ENCODE peak calls at places on chromosomes 2 and 18, in four cellular contexts. One of them, this sample, is unnamed.

GRCh38 chr2:53051157-53051556 is 716.4 kb upstream of the CHAC2 start:
- DNase-seq in AG09309: no peak
- DNase-seq in epithelial cell of esophagus: peak
- DNase-seq in brain microvascular endothelial cell: no peak
- DNase-seq in this sample: peak

GRCh38 chr2:239548965-239549595 is 148.3 kb upstream of the HDAC4 start:
- DNase-seq in AG09309: no peak
- DNase-seq in epithelial cell of esophagus: no peak
- DNase-seq in brain microvascular endothelial cell: no peak
- DNase-seq in this sample: no peak

GRCh38 chr2:199147216-199147615 is 310.5 kb downstream of the SATB2 start:
- DNase-seq in AG09309: peak
- DNase-seq in epithelial cell of esophagus: no peak
- DNase-seq in brain microvascular endothelial cell: no peak
- DNase-seq in this sample: no peak

GRCh38 chr2:40725040-40725439 is 273.1 kb upstream of the SLC8A1 start:
- DNase-seq in AG09309: no peak
- DNase-seq in epithelial cell of esophagus: no peak
- DNase-seq in brain microvascular endothelial cell: no peak
- DNase-seq in this sample: no peak

GRCh38 chr2:71581015-71581414 is 127.7 kb downstream of the DYSF start:
- DNase-seq in AG09309: no peak
- DNase-seq in epithelial cell of esophagus: no peak
- DNase-seq in brain microvascular endothelial cell: no peak
- DNase-seq in this sample: no peak

GRCh38 chr2:134240061-134240460 is 13.8 kb upstream of the MGAT5 start:
- DNase-seq in AG09309: no peak
- DNase-seq in epithelial cell of esophagus: no peak
- DNase-seq in brain microvascular endothelial cell: no peak
- DNase-seq in this sample: no peak

GRCh38 chr2:71822463-71822862 is 325.2 kb downstream of the CYP26B1 start:
- DNase-seq in AG09309: no peak
- DNase-seq in epithelial cell of esophagus: no peak
- DNase-seq in brain microvascular endothelial cell: no peak
- DNase-seq in this sample: no peak

GRCh38 chr18:62420151-62420512 is 95.0 kb downstream of the TNFRSF11A start:
- DNase-seq in AG09309: no peak
- DNase-seq in epithelial cell of esophagus: peak
- DNase-seq in brain microvascular endothelial cell: peak
- DNase-seq in this sample: no peak

GRCh38 chr2:9377461-9378097 is 45.7 kb downstream of the ITGB1BP1 start:
- DNase-seq in AG09309: no peak
- DNase-seq in epithelial cell of esophagus: no peak
- DNase-seq in brain microvascular endothelial cell: no peak
- DNase-seq in this sample: no peak

GRCh38 chr2:33205693-33206434 is 259.1 kb downstream of the LTBP1 start:
- DNase-seq in AG09309: no peak
- DNase-seq in epithelial cell of esophagus: no peak
- DNase-seq in brain microvascular endothelial cell: no peak
- DNase-seq in this sample: no peak

GRCh38 chr2:223026357-223027110 is 25.5 kb upstream of the KCNE4 start:
- DNase-seq in AG09309: no peak
- DNase-seq in epithelial cell of esophagus: no peak
- DNase-seq in brain microvascular endothelial cell: no peak
- DNase-seq in this sample: no peak

DNA sequence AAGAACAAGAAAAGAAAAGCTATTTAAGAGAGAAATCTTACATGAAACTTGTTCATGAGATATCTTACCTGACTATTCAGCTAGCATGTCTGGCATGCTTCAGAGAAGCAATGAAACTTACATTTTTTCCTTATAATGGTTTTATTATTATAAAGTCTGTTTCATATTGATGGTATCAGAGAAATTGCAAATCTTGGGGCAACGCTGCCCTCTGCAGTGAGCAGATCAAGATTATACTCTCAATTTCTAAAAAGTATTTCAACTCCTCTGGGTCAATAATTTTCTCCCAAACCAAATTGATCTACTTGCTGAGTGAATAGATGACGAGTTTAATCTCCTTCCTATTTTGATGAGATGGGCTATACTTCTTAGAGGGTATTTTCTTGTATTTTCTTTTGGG is 235.6 kb downstream of the NUP35 start:
- DNase-seq in AG09309: no peak
- DNase-seq in epithelial cell of esophagus: peak
- DNase-seq in brain microvascular endothelial cell: peak
- DNase-seq in this sample: no peak
- TF ChIP-seq CTCF in AG09309: no peak
- TF ChIP-seq CTCF in epithelial cell of esophagus: peak
- TF ChIP-seq CTCF in brain microvascular endothelial cell: peak
- TF ChIP-seq CTCF in this sample: no peak

GRCh38 chr2:109715302-109715937 is 78.7 kb upstream of the RGPD5 start:
- DNase-seq in AG09309: no peak
- DNase-seq in epithelial cell of esophagus: peak
- DNase-seq in brain microvascular endothelial cell: no peak
- DNase-seq in this sample: peak
- TF ChIP-seq CTCF in AG09309: peak
- TF ChIP-seq CTCF in epithelial cell of esophagus: peak
- TF ChIP-seq CTCF in brain microvascular endothelial cell: peak
- TF ChIP-seq CTCF in this sample: peak

GRCh38 chr18:11392292-11392691 is 217.1 kb upstream of the SLC35G4 start:
- DNase-seq in AG09309: no peak
- DNase-seq in epithelial cell of esophagus: no peak
- DNase-seq in brain microvascular endothelial cell: no peak
- DNase-seq in this sample: peak

GRCh38 chr18:11392974-11393373 is 216.4 kb upstream of the SLC35G4 start:
- DNase-seq in AG09309: no peak
- DNase-seq in epithelial cell of esophagus: no peak
- DNase-seq in brain microvascular endothelial cell: no peak
- DNase-seq in this sample: no peak

GRCh38 chr18:11389281-11389680 is 220.1 kb upstream of the SLC35G4 start:
- DNase-seq in AG09309: no peak
- DNase-seq in epithelial cell of esophagus: no peak
- DNase-seq in brain microvascular endothelial cell: no peak
- DNase-seq in this sample: no peak

GRCh38 chr18:11391636-11392035 is 217.8 kb upstream of the SLC35G4 start:
- DNase-seq in AG09309: no peak
- DNase-seq in epithelial cell of esophagus: no peak
- DNase-seq in brain microvascular endothelial cell: no peak
- DNase-seq in this sample: no peak

DNA sequence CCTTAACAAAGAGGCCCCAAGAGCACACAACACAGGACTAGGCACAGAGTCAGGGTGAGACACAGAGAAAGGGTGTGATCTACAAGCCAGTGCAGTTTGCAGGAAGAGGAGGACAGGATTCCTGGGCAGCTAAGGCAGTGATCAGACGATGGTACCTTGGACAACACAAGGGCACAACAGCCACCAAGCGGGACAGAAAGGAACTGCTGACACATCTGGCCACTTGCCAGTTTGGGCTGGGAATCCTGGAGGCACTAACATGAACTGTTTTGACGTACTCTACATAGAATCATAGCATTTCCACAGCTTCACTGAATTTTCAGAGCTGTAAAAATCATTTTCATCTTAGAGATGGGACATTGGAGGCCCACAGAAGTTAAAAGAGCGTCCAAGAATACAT is 221.5 kb upstream of the SLC35G4 start:
- DNase-seq in AG09309: no peak
- DNase-seq in epithelial cell of esophagus: peak
- DNase-seq in brain microvascular endothelial cell: peak
- DNase-seq in this sample: peak
- TF ChIP-seq CTCF in AG09309: peak
- TF ChIP-seq CTCF in epithelial cell of esophagus: no peak
- TF ChIP-seq CTCF in brain microvascular endothelial cell: peak
- TF ChIP-seq CTCF in this sample: peak

GRCh38 chr18:22332590-22332989 is 85.1 kb downstream of the CTAGE1 start:
- DNase-seq in AG09309: no peak
- DNase-seq in epithelial cell of esophagus: no peak
- DNase-seq in brain microvascular endothelial cell: no peak
- DNase-seq in this sample: no peak
- TF ChIP-seq CTCF in AG09309: peak
- TF ChIP-seq CTCF in epithelial cell of esophagus: no peak
- TF ChIP-seq CTCF in brain microvascular endothelial cell: peak
- TF ChIP-seq CTCF in this sample: no peak

DNA sequence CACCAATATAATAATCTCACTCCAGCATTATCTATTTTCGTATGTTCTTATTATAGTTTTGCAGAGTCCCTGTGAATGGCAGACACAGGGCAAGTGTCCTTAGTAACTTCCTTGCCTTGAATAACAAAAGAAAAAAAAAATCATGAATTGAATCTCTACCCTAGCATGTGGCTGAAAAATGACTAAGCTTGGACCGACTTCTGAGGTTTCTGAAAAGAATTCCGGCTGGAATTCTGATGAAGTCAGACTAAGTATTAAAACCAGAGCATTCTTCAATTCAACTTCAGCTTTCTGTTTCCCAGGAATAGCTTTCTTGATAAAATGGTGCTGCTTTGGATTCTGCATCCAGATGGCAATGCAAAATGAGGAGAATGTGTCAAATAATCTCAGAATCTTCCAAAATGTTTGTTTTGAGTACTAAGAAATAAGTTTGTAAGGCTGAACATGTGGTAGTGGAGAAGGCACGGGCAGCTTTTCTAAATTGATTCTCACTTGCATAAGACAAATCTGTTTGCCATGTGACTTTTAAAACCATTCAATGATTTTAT is 1462.7 kb upstream of the LRRTM1 start:
- DNase-seq in AG09309: no peak
- DNase-seq in epithelial cell of esophagus: no peak
- DNase-seq in brain microvascular endothelial cell: no peak
- DNase-seq in this sample: no peak
- TF ChIP-seq CTCF in AG09309: no peak
- TF ChIP-seq CTCF in epithelial cell of esophagus: no peak
- TF ChIP-seq CTCF in brain microvascular endothelial cell: no peak
- TF ChIP-seq CTCF in this sample: no peak

GRCh38 chr2:174341995-174342571 is 7.3 kb downstream of the SP9 start:
- DNase-seq in AG09309: no peak
- DNase-seq in epithelial cell of esophagus: no peak
- DNase-seq in brain microvascular endothelial cell: no peak
- DNase-seq in this sample: no peak

GRCh38 chr2:174343638-174344455 is 9.1 kb downstream of the SP9 start:
- DNase-seq in AG09309: no peak
- DNase-seq in epithelial cell of esophagus: no peak
- DNase-seq in brain microvascular endothelial cell: no peak
- DNase-seq in this sample: no peak

GRCh38 chr2:174343343-174343637 is 8.5 kb downstream of the SP9 start:
- DNase-seq in AG09309: no peak
- DNase-seq in epithelial cell of esophagus: no peak
- DNase-seq in brain microvascular endothelial cell: no peak
- DNase-seq in this sample: no peak

GRCh38 chr2:174342600-174343342 is 8.0 kb downstream of the SP9 start:
- DNase-seq in AG09309: no peak
- DNase-seq in epithelial cell of esophagus: no peak
- DNase-seq in brain microvascular endothelial cell: no peak
- DNase-seq in this sample: no peak

DNA sequence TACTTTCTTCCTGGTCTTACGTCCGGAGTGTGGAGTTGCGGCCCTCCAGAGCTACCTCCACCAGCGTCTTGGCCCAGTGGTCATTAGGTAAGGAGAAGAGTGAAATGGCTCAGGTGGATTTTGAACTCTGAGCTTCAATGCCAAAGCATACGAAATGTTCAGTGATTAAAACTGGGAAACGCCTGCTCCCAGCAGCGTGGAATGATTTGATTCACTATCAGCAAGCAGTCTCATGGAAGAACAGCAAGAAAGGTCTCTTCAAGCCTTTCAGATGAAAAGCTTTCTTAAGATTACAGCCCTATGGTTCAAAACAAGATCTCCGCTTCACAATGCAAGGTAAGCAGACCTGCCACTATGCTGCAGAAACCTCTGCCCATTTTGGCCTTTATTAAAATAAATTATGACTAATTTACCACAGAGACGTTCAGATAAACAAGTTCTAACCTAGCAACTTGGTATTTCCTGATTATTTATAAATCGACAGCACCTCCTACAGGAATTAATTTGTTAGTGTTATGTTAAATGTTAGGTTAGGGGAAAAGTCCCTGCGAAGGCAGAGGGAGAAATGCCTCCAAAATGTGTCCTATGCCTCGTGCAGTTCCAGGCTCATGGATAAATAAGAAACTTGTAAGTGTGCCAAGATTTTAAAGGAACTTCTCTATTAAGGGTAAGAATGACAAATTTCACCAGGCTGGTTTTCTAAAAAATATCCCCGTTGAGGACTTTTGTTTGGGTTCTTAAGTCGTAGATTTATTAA is 10.1 kb downstream of the SP9 start:
- DNase-seq in AG09309: no peak
- DNase-seq in epithelial cell of esophagus: peak
- DNase-seq in brain microvascular endothelial cell: no peak
- DNase-seq in this sample: no peak
- TF ChIP-seq CTCF in AG09309: peak
- TF ChIP-seq CTCF in epithelial cell of esophagus: peak
- TF ChIP-seq CTCF in brain microvascular endothelial cell: peak
- TF ChIP-seq CTCF in this sample: peak

GRCh38 chr18:28995319-28995718 is 818.4 kb upstream of the CDH2 start:
- DNase-seq in AG09309: no peak
- DNase-seq in epithelial cell of esophagus: peak
- DNase-seq in brain microvascular endothelial cell: no peak
- DNase-seq in this sample: no peak
- TF ChIP-seq CTCF in AG09309: peak
- TF ChIP-seq CTCF in epithelial cell of esophagus: peak
- TF ChIP-seq CTCF in brain microvascular endothelial cell: peak
- TF ChIP-seq CTCF in this sample: no peak